ENCODE peak calls at places on chromosomes 3 and 15, in ten cellular contexts. One of them, this sample, is unnamed.

GRCh38 chr3:186534113-186534669 is 10.0 kb downstream of the CRYGS start:
- DNase-seq in choroid plexus epithelial cell: no peak
- DNase-seq in AG10803: no peak
- DNase-seq in ovary: no peak
- DNase-seq in mammary epithelial cell: no peak
- DNase-seq in Panc1: no peak
- DNase-seq in PC-9: no peak
- DNase-seq in heart left ventricle: no peak
- DNase-seq in fibroblast of mammary gland: no peak
- DNase-seq in left ventricle myocardium inferior: no peak
- DNase-seq in this sample: no peak

GRCh38 chr3:53941174-53941573 is 49.5 kb upstream of the SELENOK start:
- DNase-seq in mammary epithelial cell: peak; percentile 44
- DNase-seq in ovary: no peak
- DNase-seq in AG10803: peak; percentile 38
- DNase-seq in PC-9: no peak
- DNase-seq in left ventricle myocardium inferior: no peak
- DNase-seq in heart left ventricle: no peak
- DNase-seq in fibroblast of mammary gland: peak; percentile 66
- DNase-seq in Panc1: no peak
- DNase-seq in choroid plexus epithelial cell: peak; percentile 42
- DNase-seq in this sample: no peak

GRCh38 chr3:57062119-57062631 is 1.7 kb downstream of the SPATA12 start:
- DNase-seq in choroid plexus epithelial cell: no peak
- DNase-seq in PC-9: no peak
- DNase-seq in Panc1: no peak
- DNase-seq in left ventricle myocardium inferior: no peak
- DNase-seq in ovary: peak; percentile 50
- DNase-seq in heart left ventricle: no peak
- DNase-seq in fibroblast of mammary gland: no peak
- DNase-seq in mammary epithelial cell: no peak
- DNase-seq in AG10803: no peak
- DNase-seq in this sample: no peak

GRCh38 chr15:66008920-66009572 is 139.8 kb downstream of the RAB11A start:
- DNase-seq in AG10803: no peak
- DNase-seq in ovary: no peak
- DNase-seq in mammary epithelial cell: peak; percentile 23
- DNase-seq in fibroblast of mammary gland: peak; percentile 80
- DNase-seq in left ventricle myocardium inferior: no peak
- DNase-seq in choroid plexus epithelial cell: no peak
- DNase-seq in heart left ventricle: no peak
- DNase-seq in Panc1: no peak
- DNase-seq in PC-9: peak; percentile 44
- DNase-seq in this sample: no peak

GRCh38 chr3:49668861-49669260 is 5.3 kb upstream of the APEH start:
- DNase-seq in mammary epithelial cell: peak; percentile 36
- DNase-seq in left ventricle myocardium inferior: no peak
- DNase-seq in choroid plexus epithelial cell: peak; percentile 23
- DNase-seq in Panc1: no peak
- DNase-seq in fibroblast of mammary gland: no peak
- DNase-seq in heart left ventricle: no peak
- DNase-seq in ovary: no peak
- DNase-seq in AG10803: peak; percentile 23
- DNase-seq in PC-9: peak; percentile 45
- DNase-seq in this sample: no peak

GRCh38 chr3:4425707-4426106 is 41.4 kb downstream of the SUMF1 start:
- DNase-seq in mammary epithelial cell: peak; percentile 54
- DNase-seq in PC-9: no peak
- DNase-seq in left ventricle myocardium inferior: no peak
- DNase-seq in choroid plexus epithelial cell: peak; percentile 56
- DNase-seq in fibroblast of mammary gland: peak; percentile 36
- DNase-seq in ovary: no peak
- DNase-seq in heart left ventricle: no peak
- DNase-seq in AG10803: no peak
- DNase-seq in Panc1: no peak
- DNase-seq in this sample: no peak

GRCh38 chr3:184645304-184645703 is 66.6 kb downstream of the MAGEF1 start:
- DNase-seq in choroid plexus epithelial cell: peak; percentile 21
- DNase-seq in heart left ventricle: no peak
- DNase-seq in AG10803: no peak
- DNase-seq in left ventricle myocardium inferior: no peak
- DNase-seq in fibroblast of mammary gland: no peak
- DNase-seq in mammary epithelial cell: peak; percentile 65
- DNase-seq in Panc1: no peak
- DNase-seq in ovary: no peak
- DNase-seq in PC-9: peak; percentile 89
- DNase-seq in this sample: no peak

GRCh38 chr15:101201411-101202174 is 50.3 kb downstream of the CHSY1 start:
- DNase-seq in fibroblast of mammary gland: peak; percentile 99
- DNase-seq in choroid plexus epithelial cell: peak; percentile 97
- DNase-seq in heart left ventricle: peak; percentile 84
- DNase-seq in PC-9: no peak
- DNase-seq in mammary epithelial cell: peak; percentile 94
- DNase-seq in AG10803: peak; percentile 99
- DNase-seq in Panc1: peak; percentile 72
- DNase-seq in left ventricle myocardium inferior: peak; percentile 87
- DNase-seq in ovary: peak; percentile 90
- DNase-seq in this sample: peak; percentile 96

GRCh38 chr15:35624881-35625280 is 78.9 kb upstream of the DPH6 start:
- DNase-seq in PC-9: no peak
- DNase-seq in Panc1: no peak
- DNase-seq in left ventricle myocardium inferior: no peak
- DNase-seq in fibroblast of mammary gland: peak; percentile 93
- DNase-seq in mammary epithelial cell: peak; percentile 26
- DNase-seq in heart left ventricle: no peak
- DNase-seq in ovary: no peak
- DNase-seq in choroid plexus epithelial cell: peak; percentile 97
- DNase-seq in AG10803: peak; percentile 91
- DNase-seq in this sample: peak; percentile 82

DNA sequence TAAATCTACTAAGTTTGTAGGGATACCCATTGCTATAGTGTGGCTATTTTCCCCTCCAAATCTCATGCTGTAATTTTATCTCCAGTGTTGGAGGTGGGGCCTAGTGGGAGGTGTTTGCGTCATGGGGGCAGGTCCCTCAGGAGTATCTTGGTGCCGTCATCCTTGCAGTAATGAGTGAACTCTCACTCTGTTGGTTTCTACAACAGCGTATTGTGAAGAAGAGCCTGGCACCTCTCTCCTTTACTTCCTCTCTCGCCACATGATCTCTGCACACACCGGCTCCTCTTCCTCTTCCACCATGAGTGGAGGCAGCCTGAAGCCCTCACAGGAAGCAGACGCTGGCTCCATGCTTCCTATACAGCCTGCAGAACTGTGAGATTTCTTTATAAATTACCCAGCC is 34.0 kb upstream of the TRPM1 start:
- DNase-seq in Panc1: no peak
- DNase-seq in left ventricle myocardium inferior: no peak
- DNase-seq in ovary: no peak
- DNase-seq in mammary epithelial cell: no peak
- DNase-seq in PC-9: no peak
- DNase-seq in AG10803: no peak
- DNase-seq in choroid plexus epithelial cell: no peak
- DNase-seq in fibroblast of mammary gland: peak; percentile 46
- DNase-seq in heart left ventricle: no peak
- DNase-seq in this sample: no peak
- TF ChIP-seq CTCF in Panc1: no peak
- TF ChIP-seq CTCF in left ventricle myocardium inferior: no peak
- TF ChIP-seq CTCF in ovary: no peak
- TF ChIP-seq CTCF in mammary epithelial cell: no peak
- TF ChIP-seq CTCF in PC-9: no peak
- TF ChIP-seq CTCF in AG10803: no peak
- TF ChIP-seq CTCF in choroid plexus epithelial cell: no peak
- TF ChIP-seq CTCF in fibroblast of mammary gland: no peak
- TF ChIP-seq CTCF in heart left ventricle: no peak
- TF ChIP-seq CTCF in this sample: no peak

DNA sequence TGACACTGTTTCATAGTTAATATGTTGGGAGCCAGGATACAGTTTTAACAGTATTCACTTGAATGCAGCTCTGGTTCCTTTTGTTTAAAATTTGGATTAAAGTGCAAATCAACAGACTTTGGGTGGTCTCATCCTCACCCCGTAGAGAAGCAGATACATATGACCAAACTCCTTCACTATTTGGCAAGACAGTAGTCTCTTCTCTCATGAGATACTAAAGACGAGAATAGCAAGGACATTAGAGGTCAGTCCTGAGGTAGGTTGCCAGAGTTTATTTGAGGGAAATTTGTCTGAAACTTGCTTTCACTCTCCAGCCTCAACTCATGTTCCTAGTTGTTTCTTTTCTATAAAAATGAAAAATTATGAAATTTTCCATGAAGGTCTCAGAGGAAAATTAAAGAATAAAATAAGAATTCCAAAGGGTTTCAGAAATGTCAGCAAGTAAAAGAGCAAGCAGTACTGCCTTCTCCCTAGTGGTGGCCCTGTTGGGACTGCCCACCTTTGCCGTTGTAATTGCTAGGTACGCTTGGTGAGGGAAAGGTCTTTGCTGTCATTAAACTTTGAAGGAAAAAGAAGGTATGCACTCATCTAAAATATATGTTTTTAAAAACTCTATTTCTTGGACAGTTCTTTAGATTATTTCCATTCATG is 111.2 kb downstream of the CMSS1 start:
- DNase-seq in ovary: no peak
- DNase-seq in left ventricle myocardium inferior: no peak
- DNase-seq in PC-9: no peak
- DNase-seq in choroid plexus epithelial cell: no peak
- DNase-seq in heart left ventricle: no peak
- DNase-seq in Panc1: no peak
- DNase-seq in mammary epithelial cell: no peak
- DNase-seq in AG10803: no peak
- DNase-seq in fibroblast of mammary gland: no peak
- DNase-seq in this sample: no peak
- H3K4me3 ChIP-seq in ovary: no peak overlapping the region
- H3K4me3 ChIP-seq in left ventricle myocardium inferior: peak overlapping the region; percentile 0
- H3K4me3 ChIP-seq in PC-9: no peak overlapping the region
- H3K4me3 ChIP-seq in choroid plexus epithelial cell: no peak overlapping the region
- H3K4me3 ChIP-seq in heart left ventricle: no peak overlapping the region
- H3K4me3 ChIP-seq in Panc1: no peak overlapping the region
- H3K4me3 ChIP-seq in mammary epithelial cell: no peak overlapping the region
- H3K4me3 ChIP-seq in AG10803: no peak overlapping the region
- H3K4me3 ChIP-seq in fibroblast of mammary gland: no peak overlapping the region
- H3K4me3 ChIP-seq in this sample: no peak overlapping the region

GRCh38 chr3:147189016-147189415 is 217.3 kb downstream of the ZIC4 start:
- DNase-seq in choroid plexus epithelial cell: peak; percentile 66
- DNase-seq in mammary epithelial cell: no peak
- DNase-seq in AG10803: peak; percentile 29
- DNase-seq in heart left ventricle: no peak
- DNase-seq in ovary: no peak
- DNase-seq in fibroblast of mammary gland: no peak
- DNase-seq in PC-9: no peak
- DNase-seq in left ventricle myocardium inferior: no peak
- DNase-seq in Panc1: no peak
- DNase-seq in this sample: no peak

GRCh38 chr3:147187687-147188086 is 218.7 kb downstream of the ZIC4 start:
- DNase-seq in AG10803: no peak
- DNase-seq in heart left ventricle: no peak
- DNase-seq in Panc1: no peak
- DNase-seq in PC-9: no peak
- DNase-seq in fibroblast of mammary gland: no peak
- DNase-seq in mammary epithelial cell: no peak
- DNase-seq in left ventricle myocardium inferior: no peak
- DNase-seq in ovary: no peak
- DNase-seq in choroid plexus epithelial cell: no peak
- DNase-seq in this sample: no peak

GRCh38 chr3:147195896-147196295 is 210.4 kb downstream of the ZIC4 start:
- DNase-seq in PC-9: no peak
- DNase-seq in choroid plexus epithelial cell: peak; percentile 19
- DNase-seq in fibroblast of mammary gland: peak; percentile 5
- DNase-seq in heart left ventricle: no peak
- DNase-seq in Panc1: no peak
- DNase-seq in mammary epithelial cell: no peak
- DNase-seq in AG10803: peak; percentile 19
- DNase-seq in ovary: no peak
- DNase-seq in left ventricle myocardium inferior: no peak
- DNase-seq in this sample: peak; percentile 11

GRCh38 chr3:147197739-147198138 is 208.6 kb downstream of the ZIC4 start:
- DNase-seq in heart left ventricle: no peak
- DNase-seq in AG10803: no peak
- DNase-seq in left ventricle myocardium inferior: no peak
- DNase-seq in mammary epithelial cell: no peak
- DNase-seq in choroid plexus epithelial cell: no peak
- DNase-seq in PC-9: no peak
- DNase-seq in ovary: no peak
- DNase-seq in Panc1: no peak
- DNase-seq in fibroblast of mammary gland: no peak
- DNase-seq in this sample: no peak

DNA sequence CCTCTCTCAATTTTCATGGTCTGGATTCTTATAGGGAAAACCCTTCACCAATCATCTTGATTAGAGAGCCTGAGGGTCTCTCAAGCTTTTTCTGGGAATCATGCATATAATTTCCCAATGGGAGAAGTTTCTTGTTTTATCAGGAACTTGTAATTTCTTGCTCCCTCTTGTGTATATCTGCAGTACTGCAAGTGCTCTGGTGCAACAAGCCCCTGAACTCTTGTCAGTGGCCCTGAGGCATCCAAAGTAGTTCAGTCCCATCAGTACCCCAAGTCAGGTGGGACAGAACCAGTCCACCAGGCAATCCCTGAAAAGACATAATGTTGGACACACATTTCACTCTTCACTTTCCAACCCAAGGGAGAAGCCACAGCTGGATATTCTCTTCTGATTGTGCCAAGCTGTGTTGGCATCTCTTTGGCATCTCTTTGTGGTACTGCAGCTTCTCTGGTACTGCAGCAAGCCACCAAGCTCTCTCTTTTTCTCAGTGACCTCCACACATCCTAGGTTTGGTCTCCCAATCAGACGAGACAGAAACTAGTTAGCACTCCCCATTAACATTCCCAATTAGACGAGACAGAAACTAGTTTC is 214.5 kb downstream of the ZIC4 start:
- DNase-seq in AG10803: peak; percentile 76
- DNase-seq in mammary epithelial cell: peak; percentile 31
- DNase-seq in Panc1: peak; percentile 42
- DNase-seq in heart left ventricle: no peak
- DNase-seq in ovary: no peak
- DNase-seq in left ventricle myocardium inferior: no peak
- DNase-seq in choroid plexus epithelial cell: peak; percentile 90
- DNase-seq in PC-9: no peak
- DNase-seq in fibroblast of mammary gland: peak; percentile 80
- DNase-seq in this sample: peak; percentile 52
- TF ChIP-seq CTCF in AG10803: peak; percentile 90
- TF ChIP-seq CTCF in mammary epithelial cell: peak; percentile 86
- TF ChIP-seq CTCF in Panc1: peak; percentile 82
- TF ChIP-seq CTCF in heart left ventricle: peak; percentile 72
- TF ChIP-seq CTCF in ovary: no peak
- TF ChIP-seq CTCF in left ventricle myocardium inferior: peak; percentile 83
- TF ChIP-seq CTCF in choroid plexus epithelial cell: peak; percentile 85
- TF ChIP-seq CTCF in PC-9: peak; percentile 84
- TF ChIP-seq CTCF in fibroblast of mammary gland: peak; percentile 87
- TF ChIP-seq CTCF in this sample: peak; percentile 80

DNA sequence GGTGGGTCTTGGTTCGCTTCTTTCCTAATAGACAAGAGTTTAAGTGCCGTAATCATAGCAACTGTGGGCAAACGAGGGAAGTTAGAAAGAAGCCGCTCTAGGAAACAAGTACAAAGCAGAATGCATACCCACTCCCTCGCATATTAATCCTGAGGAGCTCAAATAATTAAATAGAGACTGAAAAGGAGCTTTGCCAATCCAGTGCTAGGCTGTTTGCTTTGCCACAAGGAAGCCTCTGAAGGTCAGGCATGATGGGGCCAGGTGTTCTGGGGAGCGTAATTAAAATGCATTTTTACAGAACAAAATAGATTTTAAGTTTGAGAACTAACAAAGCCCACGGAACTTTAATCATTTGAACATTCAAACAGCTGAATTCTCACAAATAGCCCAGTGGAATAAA is 376.7 kb downstream of the FOXP1 start:
- DNase-seq in PC-9: no peak
- DNase-seq in mammary epithelial cell: no peak
- DNase-seq in left ventricle myocardium inferior: no peak
- DNase-seq in heart left ventricle: no peak
- DNase-seq in fibroblast of mammary gland: no peak
- DNase-seq in AG10803: no peak
- DNase-seq in ovary: no peak
- DNase-seq in choroid plexus epithelial cell: no peak
- DNase-seq in Panc1: no peak
- DNase-seq in this sample: no peak
- H3K4me3 ChIP-seq in PC-9: no peak overlapping the region
- H3K4me3 ChIP-seq in mammary epithelial cell: no peak overlapping the region
- H3K4me3 ChIP-seq in left ventricle myocardium inferior: no peak overlapping the region
- H3K4me3 ChIP-seq in heart left ventricle: no peak overlapping the region
- H3K4me3 ChIP-seq in fibroblast of mammary gland: no peak overlapping the region
- H3K4me3 ChIP-seq in AG10803: no peak overlapping the region
- H3K4me3 ChIP-seq in ovary: no peak overlapping the region
- H3K4me3 ChIP-seq in choroid plexus epithelial cell: no peak overlapping the region
- H3K4me3 ChIP-seq in Panc1: no peak overlapping the region
- H3K4me3 ChIP-seq in this sample: no peak overlapping the region

This sample was measured in AG09309.